ENCODE peak calls at places on chromosomes 2 and 18, in seven cellular contexts. R is brain microvascular endothelial cell; L is right lobe of liver; X is IMR-90; W is body of pancreas; S is CD8-positive, alpha-beta T cell; P is mesenchymal stem cell. J is an unnamed sample.

GRCh38 chr18:12589419-12589818 is 68.5 kb downstream of the SPIRE1 start:
- DNase-seq in L (no peak), X (no peak), W (peak; percentile 19), R (no peak), P (no peak), S (no peak), J (no peak)

GRCh38 chr2:72084584-72084976 is 63.1 kb downstream of the CYP26B1 start:
- DNase-seq in W (no peak), X (no peak), L (no peak), S (no peak), P (no peak), R (peak; percentile 25), J (no peak)

GRCh38 chr2:134320930-134321329 is 67.1 kb downstream of the MGAT5 start:
- DNase-seq in S (peak; percentile 33), X (no peak), L (no peak), R (no peak), P (no peak), W (no peak), J (no peak)

GRCh38 chr2:240234503-240234951 is 94.1 kb upstream of the OTOS start:
- DNase-seq in S (no peak), W (no peak), P (peak; percentile 53), L (no peak), R (no peak), X (peak; percentile 8), J (no peak)

GRCh38 chr2:191832668-191833067 is 14.2 kb downstream of the CAVIN2 start:
- DNase-seq in S (no peak), R (no peak), P (no peak), W (no peak), X (no peak), L (no peak), J (no peak)

GRCh38 chr2:79887747-79888374 is 375.0 kb downstream of the CTNNA2 start:
- DNase-seq in R (peak; percentile 48), S (no peak), P (peak; percentile 65), W (peak; percentile 25), L (no peak), X (peak; percentile 71), J (no peak)

GRCh38 chr2:242032780-242033656 is 163.5 kb downstream of the RTP5 start:
- DNase-seq in L (no peak), X (no peak), R (no peak), P (no peak), W (no peak), S (no peak), J (no peak)

GRCh38 chr2:176398783-176399182 is 129.5 kb downstream of the MTX2 start:
- DNase-seq in R (peak; percentile 38), L (no peak), S (no peak), P (peak; percentile 56), X (peak; percentile 59), W (no peak), J (peak; percentile 36)

GRCh38 chr2:12863937-12864336 is 147.2 kb downstream of the TRIB2 start:
- DNase-seq in L (no peak), W (no peak), X (no peak), R (no peak), P (no peak), S (no peak), J (no peak)

GRCh38 chr18:8300749-8301148 is 308.5 kb upstream of the RAB12 start:
- DNase-seq in X (peak; percentile 34), P (no peak), L (no peak), W (no peak), R (no peak), S (no peak), J (no peak)

GRCh38 chr18:303578-303977 is 35.7 kb upstream of the THOC1 start:
- DNase-seq in L (no peak), X (no peak), R (no peak), P (no peak), W (no peak), S (no peak), J (no peak)

GRCh38 chr2:209773377-209773776 is 1.7 kb downstream of the UNC80 start:
- DNase-seq in L (no peak), X (no peak), P (no peak), S (no peak), R (no peak), W (no peak), J (no peak)

GRCh38 chr2:209768557-209768956 is 3.1 kb upstream of the UNC80 start:
- DNase-seq in R (no peak), W (no peak), P (no peak), L (no peak), S (no peak), X (no peak), J (no peak)

GRCh38 chr2:209767316-209767715 is 4.3 kb upstream of the UNC80 start:
- DNase-seq in W (no peak), S (no peak), P (no peak), L (no peak), R (no peak), X (no peak), J (no peak)

GRCh38 chr2:209772316-209772715 is 684 bp downstream of the UNC80 start:
- DNase-seq in R (no peak), S (no peak), P (no peak), W (no peak), L (no peak), X (no peak), J (no peak)

DNA sequence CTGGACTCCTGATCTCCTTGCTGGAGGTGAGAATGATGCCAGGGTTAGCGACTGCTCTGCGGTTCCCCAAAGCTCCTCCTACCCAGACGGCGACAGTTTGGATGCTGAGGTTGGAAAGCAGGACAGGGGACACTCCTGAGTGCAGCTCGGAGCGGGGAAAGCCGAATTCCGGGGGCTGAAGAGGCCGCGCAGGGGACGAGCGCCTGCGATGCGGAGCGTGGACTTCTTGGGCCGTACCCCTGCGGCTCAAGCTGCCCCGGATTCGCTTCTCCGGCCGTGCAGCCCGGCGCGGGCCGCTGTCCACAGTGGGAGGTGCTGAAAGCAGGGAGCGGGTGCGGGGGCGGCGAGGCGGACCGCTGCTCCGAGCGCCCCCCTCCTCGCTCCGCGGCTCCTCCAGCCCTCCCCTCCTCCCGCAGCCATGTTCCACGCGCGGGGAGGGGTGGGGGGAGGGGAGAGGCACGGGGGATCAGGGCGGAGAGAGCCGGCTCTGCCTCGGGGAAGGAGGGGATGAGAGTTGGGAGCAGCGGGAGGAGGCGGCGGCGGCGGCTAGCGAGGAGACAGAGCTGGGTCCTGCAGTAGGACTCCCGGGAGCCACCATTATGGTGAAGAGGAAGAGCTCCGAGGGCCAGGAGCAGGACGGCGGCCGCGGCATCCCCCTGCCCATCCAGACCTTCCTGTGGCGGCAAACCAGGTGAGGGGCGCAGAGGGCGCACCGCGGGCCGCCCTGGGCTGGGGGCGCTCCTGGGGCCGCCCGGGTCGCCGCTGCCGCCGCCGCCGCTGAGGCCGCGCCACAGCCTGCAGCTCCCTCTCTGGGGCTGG is at the start of gene UNC80:
- DNase-seq in L (peak; percentile 65), W (peak; percentile 73), X (peak; percentile 36), R (peak; percentile 37), S (no peak), P (peak; percentile 49), J (peak; percentile 66)
- H3K4me3 ChIP-seq in L (no peak within 1 kb of the TSS), W (no peak within 1 kb of the TSS), X (no peak within 1 kb of the TSS), R (peak within 1 kb of the TSS; percentile 59), S (no peak within 1 kb of the TSS), P (peak within 1 kb of the TSS; percentile 56), J (peak within 1 kb of the TSS; percentile 18)

GRCh38 chr2:26584656-26585055 is 56.5 kb downstream of the CIB4 start:
- DNase-seq in L (peak; percentile 11), P (no peak), W (no peak), S (no peak), X (no peak), R (no peak), J (no peak)
- H3K27me3 ChIP-seq in L (no peaks in the 10 kb centered on the region), P (peaks cover 95% of the 10 kb centered on the region), W (no peaks in the 10 kb centered on the region), S (no peaks in the 10 kb centered on the region), X (peaks cover 70% of the 10 kb centered on the region), R (peaks cover 39% of the 10 kb centered on the region), J (peaks cover 20% of the 10 kb centered on the region)

GRCh38 chr18:2797951-2798350 is 48.9 kb upstream of the EMILIN2 start:
- DNase-seq in P (no peak), R (no peak), X (no peak), W (no peak), L (no peak), S (no peak), J (no peak)
- H3K36me3 ChIP-seq in P (peaks cover 73% of the 10 kb centered on the region), R (peaks cover 14% of the 10 kb centered on the region), X (peaks cover 24% of the 10 kb centered on the region), W (peaks cover 12% of the 10 kb centered on the region), L (peaks cover 16% of the 10 kb centered on the region), S (peaks cover 41% of the 10 kb centered on the region), J (peaks cover 40% of the 10 kb centered on the region)

GRCh38 chr2:74516650-74517049 is 2.4 kb downstream of the TLX2 start:
- DNase-seq in R (no peak), P (no peak), S (no peak), X (no peak), L (no peak), W (no peak), J (no peak)
- H3K4me3 ChIP-seq in R (no peak overlapping the region), P (no peak overlapping the region), S (peak overlapping the region; percentile 47), X (no peak overlapping the region), L (no peak overlapping the region), W (no peak overlapping the region), J (no peak overlapping the region)

DNA sequence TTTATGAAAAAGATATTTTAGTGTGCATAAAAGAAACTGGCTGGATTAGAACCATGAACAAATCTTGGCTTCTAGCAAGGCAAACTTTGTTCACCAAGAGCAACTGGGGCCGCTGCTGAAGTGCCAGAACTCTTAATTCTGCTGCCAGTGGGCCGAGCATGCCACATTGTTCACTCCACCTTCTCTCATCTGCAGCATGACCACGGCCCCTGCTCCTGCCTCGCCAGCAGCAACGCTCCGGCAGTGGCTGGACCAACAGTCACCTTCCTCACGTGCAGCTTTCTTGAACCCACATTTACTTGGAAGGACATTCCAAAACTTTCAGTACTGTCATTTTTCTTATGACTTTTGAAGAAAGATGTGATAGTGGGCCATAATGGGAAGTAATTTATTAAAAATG is 213.8 kb downstream of the PIEZO2 start:
- DNase-seq in L (no peak), P (no peak), S (no peak), R (no peak), W (no peak), X (no peak), J (no peak)
- H3K27me3 ChIP-seq in L (no peaks in the 10 kb centered on the region), P (no peaks in the 10 kb centered on the region), S (no peaks in the 10 kb centered on the region), R (no peaks in the 10 kb centered on the region), W (no peaks in the 10 kb centered on the region), X (no peaks in the 10 kb centered on the region), J (no peaks in the 10 kb centered on the region)

J was measured in MG63.